ENCODE peak calls at places on chromosome 7, in six cellular contexts. X, R, T, F, U and A are unnamed samples. For H3K36me3, the result is how much of the 10 kb centered on the place peaks cover.

GRCh38 chr7:43104874-43105520 is 7.5 kb upstream of the HECW1 start:
- DNase-seq in X (no peak), R (no peak), T (peak), F (no peak), U (no peak), A (no peak)

GRCh38 chr7:141477866-141478265 is 73.3 kb upstream of the AGK start:
- DNase-seq in X (no peak), R (no peak), T (no peak), F (no peak), U (no peak), A (no peak)

GRCh38 chr7:24882989-24883631 is 96.9 kb downstream of the OSBPL3 start:
- DNase-seq in X (peak), R (no peak), T (no peak), F (no peak), U (no peak), A (no peak)

GRCh38 chr7:158491094-158491493 is 96.5 kb downstream of the PTPRN2 start:
- DNase-seq in X (no peak), R (no peak), T (no peak), F (no peak), U (no peak), A (no peak)

GRCh38 chr7:12291870-12292269 is 80.8 kb downstream of the TMEM106B start:
- DNase-seq in X (no peak), R (no peak), T (no peak), F (no peak), U (no peak), A (no peak)

GRCh38 chr7:137445268-137445667 is 101.7 kb upstream of the PTN start:
- DNase-seq in X (no peak), R (no peak), T (no peak), F (no peak), U (no peak), A (no peak)

GRCh38 chr7:2299131-2299829 is 15.0 kb downstream of the SNX8 start:
- DNase-seq in X (no peak), R (no peak), T (peak), F (peak), U (no peak), A (no peak)

GRCh38 chr7:20164420-20165145 is 52.6 kb downstream of the MACC1 start:
- DNase-seq in X (no peak), R (no peak), T (no peak), F (no peak), U (no peak), A (no peak)

GRCh38 chr7:13181221-13181620 is 493.8 kb downstream of the ARL4A start:
- DNase-seq in X (no peak), R (no peak), T (no peak), F (no peak), U (no peak), A (no peak)

GRCh38 chr7:151083071-151083823 is at the start of gene TMUB1:
- DNase-seq in X (no peak), R (no peak), T (peak), F (peak), U (peak), A (peak)

GRCh38 chr7:19101911-19102310 is 15.5 kb downstream of the TWIST1 start:
- DNase-seq in X (no peak), R (no peak), T (no peak), F (no peak), U (no peak), A (no peak)

GRCh38 chr7:116561697-116562483 is 37.1 kb downstream of the CAV1 start:
- DNase-seq in X (no peak), R (no peak), T (no peak), F (no peak), U (no peak), A (no peak)

GRCh38 chr7:22393825-22394458 is 37.0 kb upstream of the RAPGEF5 start:
- DNase-seq in X (no peak), R (no peak), T (no peak), F (no peak), U (no peak), A (no peak)

GRCh38 chr7:109751241-109751640 is 1181.6 kb downstream of the DNAJB9 start:
- DNase-seq in X (no peak), R (no peak), T (no peak), F (no peak), U (no peak), A (no peak)

GRCh38 chr7:103805376-103805775 is 184.1 kb downstream of the RELN start:
- DNase-seq in X (no peak), R (no peak), T (no peak), F (no peak), U (no peak), A (no peak)

GRCh38 chr7:23380556-23380955 is 81.4 kb downstream of the MALSU1 start:
- DNase-seq in X (no peak), R (no peak), T (no peak), F (no peak), U (no peak), A (no peak)

GRCh38 chr7:101518348-101518747 is 110.7 kb downstream of the MYL10 start:
- DNase-seq in X (no peak), R (no peak), T (no peak), F (no peak), U (no peak), A (no peak)

GRCh38 chr7:31948041-31948440 is 122.2 kb downstream of the PDE1C start:
- DNase-seq in X (no peak), R (no peak), T (no peak), F (no peak), U (no peak), A (no peak)

GRCh38 chr7:155066417-155066950 is 3.6 kb upstream of the HTR5A start:
- DNase-seq in X (no peak), R (no peak), T (no peak), F (no peak), U (no peak), A (no peak)

GRCh38 chr7:158094671-158095256 is 492.9 kb downstream of the PTPRN2 start:
- DNase-seq in X (no peak), R (no peak), T (no peak), F (peak), U (no peak), A (no peak)

GRCh38 chr7:15628876-15629275 is 57.6 kb downstream of the MEOX2 start:
- DNase-seq in X (no peak), R (no peak), T (no peak), F (no peak), U (no peak), A (no peak)

GRCh38 chr7:130091999-130092398 is 21.7 kb downstream of the KLHDC10 start:
- DNase-seq in X (no peak), R (no peak), T (no peak), F (no peak), U (no peak), A (no peak)

GRCh38 chr7:8109196-8110022 is 140.8 kb downstream of the GLCCI1 start:
- DNase-seq in X (no peak), R (peak), T (no peak), F (no peak), U (no peak), A (no peak)

DNA sequence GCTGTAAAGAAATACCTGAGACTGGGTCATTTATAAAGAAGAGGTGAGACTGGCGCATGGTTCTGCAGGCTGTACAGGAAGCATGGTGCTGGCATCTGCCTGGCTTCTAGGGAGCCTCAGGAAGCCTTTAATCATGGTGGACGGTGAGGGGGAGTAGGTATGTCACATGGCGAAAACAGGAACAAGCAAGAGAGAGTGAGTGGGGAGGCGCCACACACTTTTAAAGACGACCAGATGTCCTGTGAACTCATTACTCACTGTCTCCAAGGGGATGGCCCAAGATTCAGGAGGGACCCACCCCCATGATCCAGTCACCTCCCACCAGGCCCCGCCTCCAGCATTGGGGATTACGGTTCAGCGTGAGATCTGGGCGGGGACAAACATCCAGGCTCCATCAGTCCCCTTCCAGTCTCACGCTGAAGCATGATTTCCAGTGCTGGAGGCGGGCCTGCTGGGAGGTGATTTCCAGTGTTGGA is 3.2 kb downstream of the ZNF316 start:
- DNase-seq in X (peak), R (no peak), T (peak), F (no peak), U (no peak), A (peak)
- H3K36me3 ChIP-seq in X (under half), R (half or more), T (half or more), F (under half), U (under half), A (under half)

GRCh38 chr7:106110238-106110560 is 1.9 kb downstream of the SYPL1 start:
- DNase-seq in X (no peak), R (no peak), T (no peak), F (no peak), U (no peak), A (no peak)
- H3K4me3 ChIP-seq in X (no peak), R (no peak), T (peak), F (peak), U (peak), A (peak)

GRCh38 chr7:148930335-148930734 is 46.2 kb upstream of the EZH2 start:
- DNase-seq in X (no peak), R (no peak), T (no peak), F (no peak), U (no peak), A (no peak)
- H3K36me3 ChIP-seq in X (under half), R (under half), T (under half), F (under half), U (under half), A (under half)

DNA sequence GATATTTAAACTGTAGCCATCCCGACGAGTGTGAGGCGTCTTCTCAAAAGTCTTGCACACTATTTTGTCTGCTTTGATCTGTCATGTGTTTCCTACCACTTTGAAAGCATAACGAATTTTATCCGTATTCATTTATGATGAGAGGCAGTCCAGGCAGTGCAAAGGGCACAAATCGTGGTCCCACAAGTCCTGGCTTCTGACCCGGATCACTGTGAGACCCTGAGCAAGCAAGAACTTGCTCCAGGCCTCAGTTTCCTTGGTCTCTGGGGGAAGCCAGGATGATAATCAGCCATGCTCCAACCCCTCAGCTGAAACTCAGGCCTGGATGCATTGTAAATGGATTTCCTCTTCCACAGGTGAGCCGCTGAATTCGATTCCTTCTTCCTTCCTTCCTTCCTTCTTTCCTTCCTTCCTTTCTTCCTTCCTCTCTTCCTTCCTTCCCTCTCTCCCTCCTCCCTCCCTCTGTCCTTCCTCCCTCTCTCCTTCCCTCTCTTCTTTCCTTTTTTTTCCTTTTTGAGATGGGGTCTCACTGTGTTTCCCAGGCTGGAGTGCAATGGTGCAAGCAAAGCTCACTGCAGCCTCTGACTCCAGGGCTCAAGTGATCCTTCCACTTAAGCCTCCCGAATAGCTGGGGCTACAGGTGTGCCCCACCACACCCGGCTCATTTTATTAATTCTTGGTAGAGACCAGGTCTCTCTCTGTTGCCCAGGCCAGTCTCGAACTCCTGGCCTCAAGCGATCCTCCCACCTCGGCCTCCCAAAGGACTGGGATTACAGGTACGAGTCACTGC is 18.4 kb upstream of the ZKSCAN1 start:
- DNase-seq in X (no peak), R (no peak), T (no peak), F (no peak), U (no peak), A (no peak)
- H3K4me3 ChIP-seq in X (peak), R (peak), T (no peak), F (peak), U (peak), A (no peak)

GRCh38 chr7:107758667-107759066 is 14.7 kb downstream of the CBLL1 start:
- DNase-seq in X (no peak), R (no peak), T (peak), F (no peak), U (no peak), A (no peak)
- H3K36me3 ChIP-seq in X (under half), R (half or more), T (half or more), F (half or more), U (under half), A (under half)

DNA sequence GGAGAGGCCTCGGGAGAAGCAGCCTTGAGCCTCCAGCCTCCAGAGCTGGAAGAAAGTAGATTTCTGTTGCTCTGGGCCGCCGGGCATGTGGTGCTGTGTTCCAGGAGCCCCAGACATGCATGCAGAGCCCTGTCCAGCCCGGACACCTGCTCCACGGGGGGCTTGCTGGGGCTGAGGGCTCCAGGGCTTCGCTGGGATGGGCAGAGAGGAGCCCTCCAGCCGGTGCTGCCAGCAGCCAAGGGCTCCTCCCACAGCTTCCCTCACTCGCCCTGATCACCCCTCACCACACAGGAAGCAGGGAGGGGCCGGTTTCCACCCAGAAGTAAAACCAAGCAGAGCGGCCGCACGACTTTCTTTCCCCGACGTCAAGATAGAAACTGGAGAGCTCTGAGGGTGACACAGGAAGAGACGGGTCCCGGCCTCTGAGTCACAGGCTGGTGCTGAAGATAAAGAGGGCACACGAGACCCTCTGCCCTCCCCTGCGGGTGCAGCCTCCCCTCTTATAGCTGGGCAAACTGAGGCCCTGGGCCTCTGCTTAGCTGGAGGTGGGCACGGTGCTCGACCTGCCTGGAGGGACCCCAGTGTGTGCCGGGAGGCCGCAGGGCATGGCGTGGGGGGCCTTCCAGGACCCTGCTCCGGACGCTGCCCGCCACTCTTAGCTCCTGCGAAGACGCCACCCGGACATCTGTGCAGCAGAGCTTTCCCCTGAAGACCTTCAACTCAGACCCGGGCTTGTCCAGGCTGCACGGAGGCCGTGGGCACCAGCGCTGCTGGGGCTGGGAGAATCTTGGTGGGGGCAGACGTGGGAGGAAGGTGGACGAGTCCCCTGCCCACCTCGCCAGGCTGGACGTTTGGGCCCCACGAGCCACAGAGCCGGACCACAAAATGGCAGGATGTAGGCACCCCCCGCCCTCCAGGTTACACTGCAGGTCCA is 31.1 kb downstream of the ADAP1 start:
- DNase-seq in X (peak), R (no peak), T (peak), F (peak), U (peak), A (no peak)
- H3K4me3 ChIP-seq in X (no peak), R (no peak), T (no peak), F (peak), U (no peak), A (no peak)

GRCh38 chr7:6117533-6117932 is 86.4 kb downstream of the ANKRD61 start:
- DNase-seq in X (no peak), R (no peak), T (no peak), F (no peak), U (no peak), A (no peak)
- H3K36me3 ChIP-seq in X (under half), R (half or more), T (half or more), F (half or more), U (under half), A (half or more)